ENCODE peak calls at places on chromosomes 12 and 14, in seven cellular contexts. One of them, this sample, is unnamed.

GRCh38 chr12:116135209-116135930 is 142.1 kb downstream of the MED13L start:
- DNase-seq in WERI-Rb-1: no peak
- DNase-seq in MM.1S: no peak
- DNase-seq in hepatocyte: no peak
- DNase-seq in CD4-positive, alpha-beta T cell: no peak
- DNase-seq in dorsolateral prefrontal cortex: no peak
- DNase-seq in activated B cell treated with CpG ODN at 0.5 μM for 24 hours: no peak
- DNase-seq in this sample: no peak

GRCh38 chr12:73935817-73936216 is 601.8 kb upstream of the ATXN7L3B start:
- DNase-seq in WERI-Rb-1: no peak
- DNase-seq in MM.1S: peak; percentile 27
- DNase-seq in hepatocyte: peak; percentile 37
- DNase-seq in CD4-positive, alpha-beta T cell: no peak
- DNase-seq in dorsolateral prefrontal cortex: no peak
- DNase-seq in activated B cell treated with CpG ODN at 0.5 μM for 24 hours: no peak
- DNase-seq in this sample: no peak

GRCh38 chr12:20601668-20602280 is 93.4 kb upstream of the SLCO1C1 start:
- DNase-seq in WERI-Rb-1: no peak
- DNase-seq in MM.1S: peak; percentile 40
- DNase-seq in hepatocyte: peak; percentile 33
- DNase-seq in CD4-positive, alpha-beta T cell: no peak
- DNase-seq in dorsolateral prefrontal cortex: no peak
- DNase-seq in activated B cell treated with CpG ODN at 0.5 μM for 24 hours: no peak
- DNase-seq in this sample: no peak

GRCh38 chr12:122174155-122174845 is at the start of gene IL31:
- DNase-seq in WERI-Rb-1: no peak
- DNase-seq in MM.1S: no peak
- DNase-seq in hepatocyte: no peak
- DNase-seq in CD4-positive, alpha-beta T cell: no peak
- DNase-seq in dorsolateral prefrontal cortex: no peak
- DNase-seq in activated B cell treated with CpG ODN at 0.5 μM for 24 hours: no peak
- DNase-seq in this sample: no peak

GRCh38 chr12:131946757-131947156 is 3.0 kb upstream of the EP400 start:
- DNase-seq in WERI-Rb-1: no peak
- DNase-seq in MM.1S: no peak
- DNase-seq in hepatocyte: no peak
- DNase-seq in CD4-positive, alpha-beta T cell: no peak
- DNase-seq in dorsolateral prefrontal cortex: no peak
- DNase-seq in activated B cell treated with CpG ODN at 0.5 μM for 24 hours: no peak
- DNase-seq in this sample: no peak

GRCh38 chr12:91413591-91413990 is 231.0 kb upstream of the DCN start:
- DNase-seq in WERI-Rb-1: no peak
- DNase-seq in MM.1S: no peak
- DNase-seq in hepatocyte: peak; percentile 70
- DNase-seq in CD4-positive, alpha-beta T cell: no peak
- DNase-seq in dorsolateral prefrontal cortex: no peak
- DNase-seq in activated B cell treated with CpG ODN at 0.5 μM for 24 hours: no peak
- DNase-seq in this sample: no peak

GRCh38 chr14:104104006-104104901 is 18.8 kb downstream of the ASPG start:
- DNase-seq in WERI-Rb-1: peak; percentile 5
- DNase-seq in MM.1S: no peak
- DNase-seq in hepatocyte: no peak
- DNase-seq in CD4-positive, alpha-beta T cell: no peak
- DNase-seq in dorsolateral prefrontal cortex: peak; percentile 40
- DNase-seq in activated B cell treated with CpG ODN at 0.5 μM for 24 hours: no peak
- DNase-seq in this sample: no peak

GRCh38 chr14:89344871-89345270 is 72.2 kb downstream of the FOXN3 start:
- DNase-seq in WERI-Rb-1: no peak
- DNase-seq in MM.1S: no peak
- DNase-seq in hepatocyte: no peak
- DNase-seq in CD4-positive, alpha-beta T cell: no peak
- DNase-seq in dorsolateral prefrontal cortex: no peak
- DNase-seq in activated B cell treated with CpG ODN at 0.5 μM for 24 hours: no peak
- DNase-seq in this sample: no peak

GRCh38 chr14:53953002-53953827 is 3.4 kb downstream of the BMP4 start:
- DNase-seq in WERI-Rb-1: no peak
- DNase-seq in MM.1S: peak; percentile 49
- DNase-seq in hepatocyte: peak; percentile 95
- DNase-seq in CD4-positive, alpha-beta T cell: no peak
- DNase-seq in dorsolateral prefrontal cortex: peak; percentile 70
- DNase-seq in activated B cell treated with CpG ODN at 0.5 μM for 24 hours: no peak
- DNase-seq in this sample: no peak

GRCh38 chr14:58876613-58877012 is 238.9 kb downstream of the DACT1 start:
- DNase-seq in WERI-Rb-1: no peak
- DNase-seq in MM.1S: no peak
- DNase-seq in hepatocyte: no peak
- DNase-seq in CD4-positive, alpha-beta T cell: no peak
- DNase-seq in dorsolateral prefrontal cortex: no peak
- DNase-seq in activated B cell treated with CpG ODN at 0.5 μM for 24 hours: no peak
- DNase-seq in this sample: no peak

GRCh38 chr12:104605685-104606084 is 148.9 kb downstream of the CHST11 start:
- DNase-seq in WERI-Rb-1: no peak
- DNase-seq in MM.1S: no peak
- DNase-seq in hepatocyte: no peak
- DNase-seq in CD4-positive, alpha-beta T cell: no peak
- DNase-seq in dorsolateral prefrontal cortex: no peak
- DNase-seq in activated B cell treated with CpG ODN at 0.5 μM for 24 hours: no peak
- DNase-seq in this sample: no peak

GRCh38 chr12:122460061-122460460 is 37.6 kb upstream of the CLIP1 start:
- DNase-seq in WERI-Rb-1: no peak
- DNase-seq in MM.1S: no peak
- DNase-seq in hepatocyte: no peak
- DNase-seq in CD4-positive, alpha-beta T cell: no peak
- DNase-seq in dorsolateral prefrontal cortex: no peak
- DNase-seq in activated B cell treated with CpG ODN at 0.5 μM for 24 hours: no peak
- DNase-seq in this sample: no peak

GRCh38 chr12:49838973-49839633 is 3.8 kb downstream of the BCDIN3D start:
- DNase-seq in WERI-Rb-1: peak; percentile 37
- DNase-seq in MM.1S: peak; percentile 58
- DNase-seq in hepatocyte: peak; percentile 60
- DNase-seq in CD4-positive, alpha-beta T cell: peak; percentile 27
- DNase-seq in dorsolateral prefrontal cortex: no peak
- DNase-seq in activated B cell treated with CpG ODN at 0.5 μM for 24 hours: no peak
- DNase-seq in this sample: no peak

GRCh38 chr14:68759017-68759569 is 33.8 kb downstream of the ZFP36L1 start:
- DNase-seq in WERI-Rb-1: peak; percentile 72
- DNase-seq in MM.1S: no peak
- DNase-seq in hepatocyte: no peak
- DNase-seq in CD4-positive, alpha-beta T cell: no peak
- DNase-seq in dorsolateral prefrontal cortex: no peak
- DNase-seq in activated B cell treated with CpG ODN at 0.5 μM for 24 hours: no peak
- DNase-seq in this sample: no peak

GRCh38 chr12:11026118-11026517 is 3.7 kb upstream of the TAS2R19 start:
- DNase-seq in WERI-Rb-1: peak; percentile 10
- DNase-seq in MM.1S: no peak
- DNase-seq in hepatocyte: no peak
- DNase-seq in CD4-positive, alpha-beta T cell: no peak
- DNase-seq in dorsolateral prefrontal cortex: no peak
- DNase-seq in activated B cell treated with CpG ODN at 0.5 μM for 24 hours: no peak
- DNase-seq in this sample: no peak

GRCh38 chr14:72164420-72165150 is 232.4 kb downstream of the RGS6 start:
- DNase-seq in WERI-Rb-1: no peak
- DNase-seq in MM.1S: no peak
- DNase-seq in hepatocyte: no peak
- DNase-seq in CD4-positive, alpha-beta T cell: no peak
- DNase-seq in dorsolateral prefrontal cortex: no peak
- DNase-seq in activated B cell treated with CpG ODN at 0.5 μM for 24 hours: no peak
- DNase-seq in this sample: no peak

GRCh38 chr14:81831128-81831815 is 297.6 kb upstream of the SEL1L start:
- DNase-seq in WERI-Rb-1: no peak
- DNase-seq in MM.1S: no peak
- DNase-seq in hepatocyte: peak; percentile 51
- DNase-seq in CD4-positive, alpha-beta T cell: no peak
- DNase-seq in dorsolateral prefrontal cortex: no peak
- DNase-seq in activated B cell treated with CpG ODN at 0.5 μM for 24 hours: no peak
- DNase-seq in this sample: no peak

GRCh38 chr14:50910495-50911420 is 33.5 kb downstream of the PYGL start:
- DNase-seq in WERI-Rb-1: no peak
- DNase-seq in MM.1S: no peak
- DNase-seq in hepatocyte: no peak
- DNase-seq in CD4-positive, alpha-beta T cell: no peak
- DNase-seq in dorsolateral prefrontal cortex: no peak
- DNase-seq in activated B cell treated with CpG ODN at 0.5 μM for 24 hours: no peak
- DNase-seq in this sample: no peak

GRCh38 chr14:81450100-81450531 is 50.0 kb upstream of the STON2 start:
- DNase-seq in WERI-Rb-1: peak; percentile 88
- DNase-seq in MM.1S: no peak
- DNase-seq in hepatocyte: no peak
- DNase-seq in CD4-positive, alpha-beta T cell: no peak
- DNase-seq in dorsolateral prefrontal cortex: no peak
- DNase-seq in activated B cell treated with CpG ODN at 0.5 μM for 24 hours: no peak
- DNase-seq in this sample: no peak

GRCh38 chr14:61694039-61694438 is 1.3 kb upstream of the HIF1A start:
- DNase-seq in WERI-Rb-1: no peak
- DNase-seq in MM.1S: no peak
- DNase-seq in hepatocyte: no peak
- DNase-seq in CD4-positive, alpha-beta T cell: no peak
- DNase-seq in dorsolateral prefrontal cortex: no peak
- DNase-seq in activated B cell treated with CpG ODN at 0.5 μM for 24 hours: no peak
- DNase-seq in this sample: no peak

GRCh38 chr12:31603546-31604009 is 12.6 kb upstream of the DENND5B start:
- DNase-seq in WERI-Rb-1: no peak
- DNase-seq in MM.1S: peak; percentile 77
- DNase-seq in hepatocyte: no peak
- DNase-seq in CD4-positive, alpha-beta T cell: no peak
- DNase-seq in dorsolateral prefrontal cortex: no peak
- DNase-seq in activated B cell treated with CpG ODN at 0.5 μM for 24 hours: peak; percentile 34
- DNase-seq in this sample: no peak

GRCh38 chr14:50067723-50068495 is 48.5 kb downstream of the VCPKMT start:
- DNase-seq in WERI-Rb-1: no peak
- DNase-seq in MM.1S: no peak
- DNase-seq in hepatocyte: no peak
- DNase-seq in CD4-positive, alpha-beta T cell: no peak
- DNase-seq in dorsolateral prefrontal cortex: no peak
- DNase-seq in activated B cell treated with CpG ODN at 0.5 μM for 24 hours: no peak
- DNase-seq in this sample: no peak

GRCh38 chr12:127657036-127657435 is 609.9 kb upstream of the TMEM132C start:
- DNase-seq in WERI-Rb-1: no peak
- DNase-seq in MM.1S: no peak
- DNase-seq in hepatocyte: no peak
- DNase-seq in CD4-positive, alpha-beta T cell: no peak
- DNase-seq in dorsolateral prefrontal cortex: no peak
- DNase-seq in activated B cell treated with CpG ODN at 0.5 μM for 24 hours: no peak
- DNase-seq in this sample: no peak

GRCh38 chr12:18158774-18159557 is 69.0 kb upstream of the RERGL start:
- DNase-seq in WERI-Rb-1: peak; percentile 39
- DNase-seq in MM.1S: peak; percentile 64
- DNase-seq in hepatocyte: peak; percentile 55
- DNase-seq in CD4-positive, alpha-beta T cell: no peak
- DNase-seq in dorsolateral prefrontal cortex: no peak
- DNase-seq in activated B cell treated with CpG ODN at 0.5 μM for 24 hours: no peak
- DNase-seq in this sample: no peak

GRCh38 chr14:77181603-77182437 is at the start of gene TMEM63C:
- DNase-seq in WERI-Rb-1: peak; percentile 98
- DNase-seq in MM.1S: peak; percentile 91
- DNase-seq in hepatocyte: peak; percentile 92
- DNase-seq in CD4-positive, alpha-beta T cell: peak; percentile 19
- DNase-seq in dorsolateral prefrontal cortex: peak; percentile 87
- DNase-seq in activated B cell treated with CpG ODN at 0.5 μM for 24 hours: peak; percentile 44
- DNase-seq in this sample: peak; percentile 58

GRCh38 chr14:77185093-77185465 is 3.5 kb downstream of the TMEM63C start:
- DNase-seq in WERI-Rb-1: no peak
- DNase-seq in MM.1S: no peak
- DNase-seq in hepatocyte: no peak
- DNase-seq in CD4-positive, alpha-beta T cell: no peak
- DNase-seq in dorsolateral prefrontal cortex: no peak
- DNase-seq in activated B cell treated with CpG ODN at 0.5 μM for 24 hours: no peak
- DNase-seq in this sample: no peak

GRCh38 chr14:77186911-77187648 is 5.5 kb downstream of the TMEM63C start:
- DNase-seq in WERI-Rb-1: peak; percentile 81
- DNase-seq in MM.1S: no peak
- DNase-seq in hepatocyte: peak; percentile 60
- DNase-seq in CD4-positive, alpha-beta T cell: no peak
- DNase-seq in dorsolateral prefrontal cortex: no peak
- DNase-seq in activated B cell treated with CpG ODN at 0.5 μM for 24 hours: no peak
- DNase-seq in this sample: no peak

GRCh38 chr14:77183896-77184295 is 2.3 kb downstream of the TMEM63C start:
- DNase-seq in WERI-Rb-1: no peak
- DNase-seq in MM.1S: no peak
- DNase-seq in hepatocyte: no peak
- DNase-seq in CD4-positive, alpha-beta T cell: no peak
- DNase-seq in dorsolateral prefrontal cortex: no peak
- DNase-seq in activated B cell treated with CpG ODN at 0.5 μM for 24 hours: no peak
- DNase-seq in this sample: no peak

GRCh38 chr14:77184396-77185092 is 2.9 kb downstream of the TMEM63C start:
- DNase-seq in WERI-Rb-1: no peak
- DNase-seq in MM.1S: peak; percentile 9
- DNase-seq in hepatocyte: peak; percentile 65
- DNase-seq in CD4-positive, alpha-beta T cell: no peak
- DNase-seq in dorsolateral prefrontal cortex: peak; percentile 74
- DNase-seq in activated B cell treated with CpG ODN at 0.5 μM for 24 hours: no peak
- DNase-seq in this sample: no peak
- TF ChIP-seq CTCF in WERI-Rb-1: no peak
- TF ChIP-seq CTCF in MM.1S: no peak
- TF ChIP-seq CTCF in hepatocyte: no peak
- TF ChIP-seq CTCF in CD4-positive, alpha-beta T cell: no peak
- TF ChIP-seq CTCF in dorsolateral prefrontal cortex: no peak
- TF ChIP-seq CTCF in activated B cell treated with CpG ODN at 0.5 μM for 24 hours: no peak
- TF ChIP-seq CTCF in this sample: no peak

GRCh38 chr12:107326237-107326636 is 232.9 kb upstream of the CRY1 start:
- DNase-seq in WERI-Rb-1: peak; percentile 13
- DNase-seq in MM.1S: no peak
- DNase-seq in hepatocyte: no peak
- DNase-seq in CD4-positive, alpha-beta T cell: no peak
- DNase-seq in dorsolateral prefrontal cortex: no peak
- DNase-seq in activated B cell treated with CpG ODN at 0.5 μM for 24 hours: no peak
- DNase-seq in this sample: no peak
- TF ChIP-seq CTCF in WERI-Rb-1: peak; percentile 31
- TF ChIP-seq CTCF in MM.1S: no peak
- TF ChIP-seq CTCF in hepatocyte: no peak
- TF ChIP-seq CTCF in CD4-positive, alpha-beta T cell: no peak
- TF ChIP-seq CTCF in dorsolateral prefrontal cortex: no peak
- TF ChIP-seq CTCF in activated B cell treated with CpG ODN at 0.5 μM for 24 hours: no peak
- TF ChIP-seq CTCF in this sample: no peak

GRCh38 chr12:6056406-6057211 is 67.9 kb downstream of the VWF start:
- DNase-seq in WERI-Rb-1: peak; percentile 79
- DNase-seq in MM.1S: no peak
- DNase-seq in hepatocyte: no peak
- DNase-seq in CD4-positive, alpha-beta T cell: no peak
- DNase-seq in dorsolateral prefrontal cortex: no peak
- DNase-seq in activated B cell treated with CpG ODN at 0.5 μM for 24 hours: no peak
- DNase-seq in this sample: no peak
- TF ChIP-seq CTCF in WERI-Rb-1: peak; percentile 74
- TF ChIP-seq CTCF in MM.1S: peak; percentile 23
- TF ChIP-seq CTCF in hepatocyte: peak; percentile 39
- TF ChIP-seq CTCF in CD4-positive, alpha-beta T cell: peak; percentile 43
- TF ChIP-seq CTCF in dorsolateral prefrontal cortex: no peak
- TF ChIP-seq CTCF in activated B cell treated with CpG ODN at 0.5 μM for 24 hours: no peak
- TF ChIP-seq CTCF in this sample: peak; percentile 14

GRCh38 chr12:111766608-111767361 is at the start of gene ALDH2:
- DNase-seq in WERI-Rb-1: no peak
- DNase-seq in MM.1S: no peak
- DNase-seq in hepatocyte: peak; percentile 88
- DNase-seq in CD4-positive, alpha-beta T cell: no peak
- DNase-seq in dorsolateral prefrontal cortex: peak; percentile 83
- DNase-seq in activated B cell treated with CpG ODN at 0.5 μM for 24 hours: peak; percentile 60
- DNase-seq in this sample: peak; percentile 87
- TF ChIP-seq CTCF in WERI-Rb-1: no peak
- TF ChIP-seq CTCF in MM.1S: no peak
- TF ChIP-seq CTCF in hepatocyte: peak; percentile 13
- TF ChIP-seq CTCF in CD4-positive, alpha-beta T cell: no peak
- TF ChIP-seq CTCF in dorsolateral prefrontal cortex: peak; percentile 37
- TF ChIP-seq CTCF in activated B cell treated with CpG ODN at 0.5 μM for 24 hours: no peak
- TF ChIP-seq CTCF in this sample: no peak

GRCh38 chr14:106657460-106657859 is 1131.1 kb downstream of the TMEM121 start:
- DNase-seq in WERI-Rb-1: peak; percentile 21
- DNase-seq in MM.1S: peak; percentile 49
- DNase-seq in hepatocyte: no peak
- DNase-seq in CD4-positive, alpha-beta T cell: peak; percentile 48
- DNase-seq in dorsolateral prefrontal cortex: no peak
- DNase-seq in activated B cell treated with CpG ODN at 0.5 μM for 24 hours: peak; percentile 49
- DNase-seq in this sample: no peak
- TF ChIP-seq CTCF in WERI-Rb-1: peak; percentile 47
- TF ChIP-seq CTCF in MM.1S: peak; percentile 57
- TF ChIP-seq CTCF in hepatocyte: no peak
- TF ChIP-seq CTCF in CD4-positive, alpha-beta T cell: peak; percentile 67
- TF ChIP-seq CTCF in dorsolateral prefrontal cortex: no peak
- TF ChIP-seq CTCF in activated B cell treated with CpG ODN at 0.5 μM for 24 hours: no peak
- TF ChIP-seq CTCF in this sample: peak; percentile 15